ENCODE peak calls at places on chromosomes 4 and X, in six cellular contexts. K is A549, M is K562, Y is GM12878, W is NB4, O is endothelial cell of umbilical vein. G is an unnamed sample.
A peak's percentile ranks its signal among the peaks of the same experiment; 100 is the strongest.

GRCh38 chrX:42491145-42491907 is 286.6 kb downstream of the PPP1R2C start:
- DNase-seq in O (no peak), K (no peak), W (no peak), M (no peak), Y (no peak), G (no peak)

GRCh38 chrX:18886344-18887161 is 97.4 kb downstream of the PHKA2 start:
- DNase-seq in M (peak; percentile 59), O (peak; percentile 59), W (peak; percentile 78), K (peak; percentile 84), Y (peak; percentile 66), G (peak; percentile 22)

GRCh38 chr4:163165217-163166017 is 1.3 kb downstream of the NAF1 start:
- DNase-seq in M (peak; percentile 16), Y (no peak), K (no peak), W (peak; percentile 33), O (peak; percentile 46), G (no peak)

GRCh38 chrX:39950035-39950688 is 147.6 kb downstream of the BCOR start:
- DNase-seq in W (peak; percentile 18), Y (no peak), M (peak; percentile 51), O (no peak), K (no peak), G (no peak)

GRCh38 chr4:75289843-75290616 is 224.2 kb downstream of the RCHY1 start:
- DNase-seq in K (peak; percentile 14), Y (peak; percentile 23), W (peak; percentile 26), M (no peak), O (no peak), G (peak; percentile 20)

GRCh38 chrX:136667446-136668168 is 19.6 kb downstream of the CD40LG start:
- DNase-seq in O (no peak), K (no peak), M (no peak), W (no peak), Y (no peak), G (no peak)

GRCh38 chrX:11557120-11557519 is 108.6 kb downstream of the ARHGAP6 start:
- DNase-seq in O (no peak), K (peak; percentile 2), M (no peak), W (no peak), Y (no peak), G (no peak)

GRCh38 chrX:151004085-151004484 is 20.9 kb downstream of the HMGB3 start:
- DNase-seq in Y (no peak), W (peak; percentile 18), K (peak; percentile 18), M (no peak), O (no peak), G (peak; percentile 3)

GRCh38 chr4:6095023-6095817 is 77.0 kb upstream of the C4orf50 start:
- DNase-seq in O (no peak), W (peak; percentile 46), K (peak; percentile 56), Y (no peak), M (no peak), G (no peak)

GRCh38 chrX:41333744-41333993 is 293 bp upstream of the DDX3X start:
- DNase-seq in Y (peak; percentile 91), M (no peak), W (peak; percentile 87), K (peak; percentile 94), O (no peak), G (peak; percentile 75)

GRCh38 chrX:35339796-35340195 is 397.2 kb downstream of the FAM47B start:
- DNase-seq in M (no peak), Y (no peak), W (no peak), K (peak; percentile 1), O (no peak), G (no peak)

GRCh38 chrX:133265331-133265730 is 47.2 kb upstream of the TFDP3 start:
- DNase-seq in Y (no peak), K (no peak), W (peak; percentile 1), M (no peak), O (no peak), G (peak; percentile 12)

GRCh38 chr4:107008115-107008514 is 28.0 kb downstream of the DKK2 start:
- DNase-seq in Y (no peak), M (no peak), K (no peak), W (no peak), O (no peak), G (no peak)

GRCh38 chrX:75522565-75523411 is at the start of gene ZDHHC15:
- DNase-seq in M (no peak), O (peak; percentile 0), W (peak; percentile 2), Y (peak; percentile 13), K (no peak), G (no peak)

GRCh38 chr4:147157860-147158701 is 212.4 kb upstream of the TTC29 start:
- DNase-seq in W (no peak), M (no peak), Y (no peak), O (peak; percentile 36), K (peak; percentile 20), G (peak; percentile 39)

GRCh38 chrX:104565791-104566687 is at the start of gene IL1RAPL2:
- DNase-seq in K (peak; percentile 37), O (no peak), M (peak; percentile 42), W (no peak), Y (no peak), G (peak; percentile 8)

GRCh38 chrX:46791927-46792825 is 33.3 kb upstream of the SLC9A7 start:
- DNase-seq in Y (peak; percentile 68), K (peak; percentile 90), W (peak; percentile 84), O (peak; percentile 84), M (peak; percentile 9), G (peak; percentile 32)

GRCh38 chr4:121951570-121952110 is at the start of gene TRPC3:
- DNase-seq in O (peak; percentile 6), M (peak; percentile 47), Y (no peak), K (no peak), W (peak; percentile 18), G (no peak)

GRCh38 chrX:131725001-131725654 is 181.3 kb downstream of the OR13H1 start:
- DNase-seq in K (no peak), M (no peak), W (peak; percentile 3), O (no peak), Y (no peak), G (no peak)

GRCh38 chr4:123299212-123299651 is 97.4 kb upstream of the SPRY1 start:
- DNase-seq in W (peak; percentile 29), O (peak; percentile 13), M (no peak), Y (no peak), K (no peak), G (no peak)

GRCh38 chrX:43552703-43553102 is 103.4 kb upstream of the MAOA start:
- DNase-seq in K (no peak), O (no peak), M (no peak), W (no peak), Y (no peak), G (no peak)

GRCh38 chrX:43552166-43552565 is 103.9 kb upstream of the MAOA start:
- DNase-seq in Y (no peak), M (no peak), K (peak; percentile 7), O (no peak), W (no peak), G (peak; percentile 25)

GRCh38 chrX:43556207-43556606 is 99.9 kb upstream of the MAOA start:
- DNase-seq in O (no peak), Y (no peak), W (no peak), K (no peak), M (no peak), G (no peak)

GRCh38 chrX:43551590-43551989 is 104.5 kb upstream of the MAOA start:
- DNase-seq in W (no peak), O (no peak), Y (no peak), M (no peak), K (no peak), G (no peak)
- TF ChIP-seq MYC in W (no peak), O (no peak), Y (no peak), M (no peak), K (no peak), G (no peak)

DNA sequence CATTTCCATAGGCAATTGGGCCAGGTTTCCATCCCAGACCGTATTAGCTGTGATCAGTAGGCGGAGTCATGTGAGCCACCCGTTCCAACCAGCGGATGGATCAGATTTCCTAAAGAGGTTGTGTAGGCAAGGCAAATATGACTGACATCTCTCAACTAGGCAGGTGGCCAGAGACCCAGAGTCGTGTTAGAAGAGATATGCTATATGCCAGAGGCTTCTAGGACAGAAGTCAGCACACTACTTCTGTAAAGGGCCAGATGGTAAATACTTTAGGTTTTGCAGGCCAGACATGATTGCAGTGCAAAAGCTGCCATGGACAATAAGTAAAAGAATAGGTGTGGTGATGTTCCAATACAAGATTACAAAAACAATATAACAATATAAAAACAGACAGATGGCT is 788.4 kb downstream of the RPA4 start:
- DNase-seq in Y (no peak), M (no peak), O (no peak), K (no peak), W (no peak), G (no peak)
- TF ChIP-seq MYC in Y (no peak), M (no peak), O (no peak), K (no peak), W (no peak), G (no peak)

GRCh38 chr4:7254736-7255487 is 62.6 kb downstream of the SORCS2 start:
- DNase-seq in K (no peak), W (peak; percentile 48), O (no peak), Y (peak; percentile 54), M (no peak), G (no peak)

GRCh38 chr4:7255996-7256395 is 63.7 kb downstream of the SORCS2 start:
- DNase-seq in Y (no peak), O (no peak), M (no peak), K (no peak), W (no peak), G (no peak)

GRCh38 chr4:7255488-7255881 is 63.1 kb downstream of the SORCS2 start:
- DNase-seq in Y (no peak), W (no peak), M (no peak), K (no peak), O (no peak), G (no peak)

GRCh38 chr4:7259039-7259438 is 66.7 kb downstream of the SORCS2 start:
- DNase-seq in M (no peak), Y (no peak), K (no peak), O (no peak), W (no peak), G (no peak)

DNA sequence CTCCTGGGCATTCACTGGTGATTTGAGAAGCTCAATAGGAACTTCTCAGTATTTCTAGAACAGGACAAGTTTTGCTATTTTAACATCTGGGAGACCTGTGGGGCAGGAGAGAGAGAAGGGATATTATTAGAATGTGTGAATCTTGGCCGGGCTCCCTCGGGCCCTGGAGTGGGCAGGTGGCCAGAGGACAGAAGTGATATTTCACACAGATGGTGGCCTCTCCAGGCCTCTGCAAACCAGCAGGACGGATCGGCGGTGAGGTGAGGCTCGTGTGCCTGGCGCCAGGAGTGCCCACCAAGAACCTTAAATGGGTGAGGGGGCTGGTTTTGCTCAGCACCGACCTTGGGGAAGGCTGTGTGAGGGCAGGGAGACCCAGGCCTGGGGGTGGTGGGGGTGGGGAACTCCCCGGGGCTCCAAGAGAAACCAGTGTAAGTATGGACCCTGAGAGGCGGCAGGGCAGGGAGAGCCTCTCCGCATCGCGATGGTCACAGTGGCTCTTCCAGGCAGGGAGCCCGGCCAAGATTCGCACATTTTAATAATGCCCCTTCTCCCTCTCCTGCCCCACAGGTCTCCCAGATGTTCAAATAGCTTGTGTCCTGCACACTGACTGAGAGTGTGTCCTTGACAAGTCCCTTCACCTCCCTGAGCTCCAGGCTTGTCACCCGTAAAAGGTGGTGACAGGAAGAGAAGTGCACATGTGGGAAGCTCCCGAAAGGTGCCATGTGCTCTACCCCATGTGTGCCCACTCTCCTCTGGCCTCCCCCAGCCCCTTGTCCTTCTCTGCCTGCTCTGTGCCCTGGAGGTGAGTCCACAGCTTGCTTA is 64.9 kb downstream of the SORCS2 start:
- DNase-seq in K (no peak), M (no peak), W (no peak), Y (no peak), O (no peak), G (no peak)
- TF ChIP-seq MYC in K (no peak), M (no peak), W (no peak), Y (no peak), O (no peak), G (no peak)

DNA sequence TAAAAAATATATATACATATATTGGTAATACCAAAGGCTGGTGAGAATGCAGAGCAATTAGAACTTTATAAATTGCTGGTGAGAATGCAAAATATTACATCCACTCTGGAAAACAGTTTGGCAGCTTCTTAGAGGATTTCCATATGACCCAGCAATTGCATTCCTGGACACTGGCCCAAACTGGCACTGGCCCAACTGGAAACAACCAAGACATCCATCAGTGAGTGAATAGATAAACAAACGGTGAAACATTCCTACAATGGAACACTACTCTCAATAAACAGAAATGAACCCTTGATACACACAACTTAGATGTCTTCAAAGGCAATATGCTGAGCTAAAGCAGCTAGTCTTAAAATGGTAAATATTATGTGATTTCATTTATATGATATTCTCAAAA is 524.2 kb downstream of the IQCM start:
- DNase-seq in W (no peak), K (no peak), Y (no peak), O (peak; percentile 13), M (no peak), G (no peak)
- TF ChIP-seq MYC in W (no peak), K (no peak), Y (no peak), O (no peak), M (no peak), G (no peak)

G was measured in HepG2.